ENCODE peak calls at places on chromosomes 16 and 17, in eight cellular contexts. One of them, this sample, is unnamed.

GRCh38 chr17:68248199-68248825 is 469 bp downstream of the AMZ2 start:
- DNase-seq in amniotic epithelial cell: peak
- DNase-seq in HCEC 1CT: peak
- DNase-seq in activated effector memory CD4-positive, alpha-beta T cell treated with anti-CD3 and anti-CD28 coated beads, Interleukin-2, amount 50 U/mL, for 16 hours: no peak
- DNase-seq in endothelial cell: no peak
- DNase-seq in EL: peak
- DNase-seq in T47D: no peak
- DNase-seq in neural crest cell: no peak
- DNase-seq in this sample: peak

GRCh38 chr17:7048968-7049367 is 5.1 kb upstream of the SLC16A11 start:
- DNase-seq in HCEC 1CT: no peak
- DNase-seq in neural crest cell: no peak
- DNase-seq in EL: no peak
- DNase-seq in activated effector memory CD4-positive, alpha-beta T cell treated with anti-CD3 and anti-CD28 coated beads, Interleukin-2, amount 50 U/mL, for 16 hours: no peak
- DNase-seq in T47D: no peak
- DNase-seq in amniotic epithelial cell: no peak
- DNase-seq in endothelial cell: no peak
- DNase-seq in this sample: no peak

GRCh38 chr16:50478773-50479149 is 69.4 kb upstream of the NKD1 start:
- DNase-seq in T47D: no peak
- DNase-seq in amniotic epithelial cell: no peak
- DNase-seq in endothelial cell: no peak
- DNase-seq in EL: no peak
- DNase-seq in neural crest cell: no peak
- DNase-seq in activated effector memory CD4-positive, alpha-beta T cell treated with anti-CD3 and anti-CD28 coated beads, Interleukin-2, amount 50 U/mL, for 16 hours: peak
- DNase-seq in HCEC 1CT: no peak
- DNase-seq in this sample: no peak

GRCh38 chr16:27024010-27024409 is 42.7 kb upstream of the C16orf82 start:
- DNase-seq in endothelial cell: no peak
- DNase-seq in T47D: no peak
- DNase-seq in HCEC 1CT: no peak
- DNase-seq in EL: no peak
- DNase-seq in neural crest cell: no peak
- DNase-seq in amniotic epithelial cell: no peak
- DNase-seq in activated effector memory CD4-positive, alpha-beta T cell treated with anti-CD3 and anti-CD28 coated beads, Interleukin-2, amount 50 U/mL, for 16 hours: no peak
- DNase-seq in this sample: no peak

GRCh38 chr16:84919267-84919666 is 92.1 kb downstream of the ZDHHC7 start:
- DNase-seq in T47D: no peak
- DNase-seq in HCEC 1CT: no peak
- DNase-seq in activated effector memory CD4-positive, alpha-beta T cell treated with anti-CD3 and anti-CD28 coated beads, Interleukin-2, amount 50 U/mL, for 16 hours: no peak
- DNase-seq in amniotic epithelial cell: peak
- DNase-seq in EL: peak
- DNase-seq in endothelial cell: no peak
- DNase-seq in neural crest cell: no peak
- DNase-seq in this sample: no peak

GRCh38 chr17:48497103-48497502 is 33.7 kb downstream of the HOXB1 start:
- DNase-seq in EL: peak
- DNase-seq in amniotic epithelial cell: peak
- DNase-seq in T47D: no peak
- DNase-seq in endothelial cell: no peak
- DNase-seq in HCEC 1CT: peak
- DNase-seq in neural crest cell: no peak
- DNase-seq in activated effector memory CD4-positive, alpha-beta T cell treated with anti-CD3 and anti-CD28 coated beads, Interleukin-2, amount 50 U/mL, for 16 hours: no peak
- DNase-seq in this sample: no peak

GRCh38 chr16:30065943-30066881 is 652 bp downstream of the ALDOA start:
- DNase-seq in EL: peak
- DNase-seq in HCEC 1CT: peak
- DNase-seq in T47D: no peak
- DNase-seq in activated effector memory CD4-positive, alpha-beta T cell treated with anti-CD3 and anti-CD28 coated beads, Interleukin-2, amount 50 U/mL, for 16 hours: no peak
- DNase-seq in neural crest cell: no peak
- DNase-seq in endothelial cell: no peak
- DNase-seq in amniotic epithelial cell: peak
- DNase-seq in this sample: no peak

GRCh38 chr17:15119928-15120327 is 145.2 kb downstream of the PMP22 start:
- DNase-seq in HCEC 1CT: peak
- DNase-seq in neural crest cell: no peak
- DNase-seq in EL: no peak
- DNase-seq in T47D: no peak
- DNase-seq in endothelial cell: no peak
- DNase-seq in activated effector memory CD4-positive, alpha-beta T cell treated with anti-CD3 and anti-CD28 coated beads, Interleukin-2, amount 50 U/mL, for 16 hours: no peak
- DNase-seq in amniotic epithelial cell: peak
- DNase-seq in this sample: no peak

GRCh38 chr16:57092786-57093301 is 461 bp downstream of the CPNE2 start:
- DNase-seq in neural crest cell: peak
- DNase-seq in HCEC 1CT: no peak
- DNase-seq in activated effector memory CD4-positive, alpha-beta T cell treated with anti-CD3 and anti-CD28 coated beads, Interleukin-2, amount 50 U/mL, for 16 hours: peak
- DNase-seq in endothelial cell: peak
- DNase-seq in T47D: peak
- DNase-seq in amniotic epithelial cell: no peak
- DNase-seq in EL: peak
- DNase-seq in this sample: peak

GRCh38 chr16:82761236-82761635 is 134.5 kb downstream of the CDH13 start:
- DNase-seq in activated effector memory CD4-positive, alpha-beta T cell treated with anti-CD3 and anti-CD28 coated beads, Interleukin-2, amount 50 U/mL, for 16 hours: no peak
- DNase-seq in EL: peak
- DNase-seq in T47D: no peak
- DNase-seq in amniotic epithelial cell: peak
- DNase-seq in neural crest cell: no peak
- DNase-seq in HCEC 1CT: peak
- DNase-seq in endothelial cell: no peak
- DNase-seq in this sample: peak

GRCh38 chr17:32875904-32876413 is 965 bp downstream of the MYO1D start:
- DNase-seq in activated effector memory CD4-positive, alpha-beta T cell treated with anti-CD3 and anti-CD28 coated beads, Interleukin-2, amount 50 U/mL, for 16 hours: no peak
- DNase-seq in neural crest cell: no peak
- DNase-seq in HCEC 1CT: no peak
- DNase-seq in EL: peak
- DNase-seq in amniotic epithelial cell: no peak
- DNase-seq in T47D: no peak
- DNase-seq in endothelial cell: no peak
- DNase-seq in this sample: no peak

GRCh38 chr16:11836653-11837244 is 14.6 kb downstream of the RSL1D1 start:
- DNase-seq in EL: peak
- DNase-seq in HCEC 1CT: peak
- DNase-seq in T47D: no peak
- DNase-seq in endothelial cell: no peak
- DNase-seq in activated effector memory CD4-positive, alpha-beta T cell treated with anti-CD3 and anti-CD28 coated beads, Interleukin-2, amount 50 U/mL, for 16 hours: peak
- DNase-seq in amniotic epithelial cell: peak
- DNase-seq in neural crest cell: no peak
- DNase-seq in this sample: no peak

This sample was measured in lower leg skin.